ENCODE peak calls at places on chromosomes 6 and 20, in six cellular contexts. One of them, this sample, is unnamed.

GRCh38 chr20:51128198-51128597 is 105.3 kb upstream of the KCNG1 start:
- DNase-seq in ascending aorta: no peak
- DNase-seq in RWPE2: no peak
- DNase-seq in uterus: no peak
- DNase-seq in transverse colon: no peak
- DNase-seq in heart right ventricle: no peak
- DNase-seq in this sample: no peak

GRCh38 chr20:13800728-13801134 is 15.9 kb downstream of the NDUFAF5 start:
- DNase-seq in RWPE2: peak; percentile 91
- DNase-seq in transverse colon: peak; percentile 66
- DNase-seq in heart right ventricle: peak; percentile 90
- DNase-seq in uterus: peak; percentile 83
- DNase-seq in ascending aorta: no peak
- DNase-seq in this sample: peak; percentile 91

GRCh38 chr6:110017946-110018345 is 39.8 kb downstream of the GPR6 start:
- DNase-seq in ascending aorta: no peak
- DNase-seq in heart right ventricle: no peak
- DNase-seq in uterus: no peak
- DNase-seq in transverse colon: no peak
- DNase-seq in RWPE2: no peak
- DNase-seq in this sample: no peak

GRCh38 chr20:20547221-20547875 is 165.1 kb downstream of the RALGAPA2 start:
- DNase-seq in RWPE2: no peak
- DNase-seq in ascending aorta: no peak
- DNase-seq in transverse colon: no peak
- DNase-seq in heart right ventricle: no peak
- DNase-seq in uterus: no peak
- DNase-seq in this sample: no peak

GRCh38 chr20:50848341-50848808 is 53.5 kb downstream of the BCAS4 start:
- DNase-seq in RWPE2: peak; percentile 93
- DNase-seq in transverse colon: peak; percentile 19
- DNase-seq in ascending aorta: no peak
- DNase-seq in heart right ventricle: no peak
- DNase-seq in uterus: peak; percentile 32
- DNase-seq in this sample: no peak

GRCh38 chr20:4135385-4136077 is 120.2 kb upstream of the RNF24 start:
- DNase-seq in heart right ventricle: no peak
- DNase-seq in uterus: peak; percentile 43
- DNase-seq in transverse colon: peak; percentile 30
- DNase-seq in RWPE2: peak; percentile 92
- DNase-seq in ascending aorta: no peak
- DNase-seq in this sample: no peak

GRCh38 chr6:117205876-117206275 is 59.5 kb upstream of the VGLL2 start:
- DNase-seq in heart right ventricle: no peak
- DNase-seq in ascending aorta: no peak
- DNase-seq in RWPE2: no peak
- DNase-seq in uterus: no peak
- DNase-seq in transverse colon: no peak
- DNase-seq in this sample: no peak

GRCh38 chr6:31850765-31851484 is 11.7 kb downstream of the NEU1 start:
- DNase-seq in heart right ventricle: no peak
- DNase-seq in transverse colon: no peak
- DNase-seq in ascending aorta: no peak
- DNase-seq in uterus: no peak
- DNase-seq in RWPE2: no peak
- DNase-seq in this sample: no peak

GRCh38 chr6:77019081-77019480 is 444.2 kb downstream of the HTR1B start:
- DNase-seq in uterus: no peak
- DNase-seq in RWPE2: no peak
- DNase-seq in transverse colon: no peak
- DNase-seq in heart right ventricle: no peak
- DNase-seq in ascending aorta: no peak
- DNase-seq in this sample: no peak

GRCh38 chr6:129929433-129929832 is 68.3 kb upstream of the TMEM244 start:
- DNase-seq in RWPE2: no peak
- DNase-seq in ascending aorta: no peak
- DNase-seq in heart right ventricle: no peak
- DNase-seq in transverse colon: no peak
- DNase-seq in uterus: no peak
- DNase-seq in this sample: no peak

GRCh38 chr20:36462440-36463211 is 78.7 kb upstream of the MYL9 start:
- DNase-seq in transverse colon: peak; percentile 43
- DNase-seq in heart right ventricle: peak; percentile 68
- DNase-seq in ascending aorta: peak; percentile 67
- DNase-seq in RWPE2: peak; percentile 88
- DNase-seq in uterus: peak; percentile 76
- DNase-seq in this sample: peak; percentile 90

GRCh38 chr20:37879003-37879599 is 23.8 kb upstream of the VSTM2L start:
- DNase-seq in heart right ventricle: no peak
- DNase-seq in RWPE2: no peak
- DNase-seq in uterus: no peak
- DNase-seq in ascending aorta: no peak
- DNase-seq in transverse colon: no peak
- DNase-seq in this sample: no peak

GRCh38 chr20:37356961-37357371 is 11.0 kb downstream of the SRC start:
- DNase-seq in heart right ventricle: no peak
- DNase-seq in ascending aorta: no peak
- DNase-seq in transverse colon: no peak
- DNase-seq in uterus: no peak
- DNase-seq in RWPE2: peak; percentile 82
- DNase-seq in this sample: no peak

GRCh38 chr6:154392561-154392960 is 36.0 kb upstream of the IPCEF1 start:
- DNase-seq in uterus: no peak
- DNase-seq in heart right ventricle: no peak
- DNase-seq in RWPE2: no peak
- DNase-seq in transverse colon: no peak
- DNase-seq in ascending aorta: no peak
- DNase-seq in this sample: no peak

GRCh38 chr20:56592211-56592610 is 36.9 kb upstream of the TFAP2C start:
- DNase-seq in heart right ventricle: no peak
- DNase-seq in ascending aorta: no peak
- DNase-seq in RWPE2: no peak
- DNase-seq in transverse colon: no peak
- DNase-seq in uterus: no peak
- DNase-seq in this sample: no peak
- H3K4me1 ChIP-seq in heart right ventricle: no peaks in the 10 kb centered on the region
- H3K4me1 ChIP-seq in ascending aorta: no peaks in the 10 kb centered on the region
- H3K4me1 ChIP-seq in RWPE2: peaks cover 4% of the 10 kb centered on the region
- H3K4me1 ChIP-seq in transverse colon: no peaks in the 10 kb centered on the region
- H3K4me1 ChIP-seq in uterus: no peaks in the 10 kb centered on the region
- H3K4me1 ChIP-seq in this sample: no peaks in the 10 kb centered on the region

GRCh38 chr20:22559711-22560305 is 24.6 kb downstream of the FOXA2 start:
- DNase-seq in heart right ventricle: no peak
- DNase-seq in transverse colon: no peak
- DNase-seq in ascending aorta: no peak
- DNase-seq in RWPE2: no peak
- DNase-seq in uterus: no peak
- DNase-seq in this sample: no peak
- H3K4me1 ChIP-seq in heart right ventricle: no peaks in the 10 kb centered on the region
- H3K4me1 ChIP-seq in transverse colon: no peaks in the 10 kb centered on the region
- H3K4me1 ChIP-seq in ascending aorta: no peaks in the 10 kb centered on the region
- H3K4me1 ChIP-seq in RWPE2: no peaks in the 10 kb centered on the region
- H3K4me1 ChIP-seq in uterus: no peaks in the 10 kb centered on the region
- H3K4me1 ChIP-seq in this sample: no peaks in the 10 kb centered on the region

GRCh38 chr6:35605600-35605999 is 83.1 kb downstream of the FKBP5 start:
- DNase-seq in heart right ventricle: no peak
- DNase-seq in uterus: no peak
- DNase-seq in RWPE2: no peak
- DNase-seq in transverse colon: no peak
- DNase-seq in ascending aorta: no peak
- DNase-seq in this sample: no peak
- H3K4me1 ChIP-seq in heart right ventricle: peaks cover 27% of the 10 kb centered on the region
- H3K4me1 ChIP-seq in uterus: peaks cover 10% of the 10 kb centered on the region
- H3K4me1 ChIP-seq in RWPE2: peaks cover 46% of the 10 kb centered on the region
- H3K4me1 ChIP-seq in transverse colon: peaks cover 35% of the 10 kb centered on the region
- H3K4me1 ChIP-seq in ascending aorta: peaks cover 15% of the 10 kb centered on the region
- H3K4me1 ChIP-seq in this sample: peaks cover 62% of the 10 kb centered on the region

GRCh38 chr20:53735536-53736050 is 142.0 kb upstream of the ZNF217 start:
- DNase-seq in heart right ventricle: no peak
- DNase-seq in transverse colon: no peak
- DNase-seq in ascending aorta: no peak
- DNase-seq in uterus: no peak
- DNase-seq in RWPE2: peak; percentile 95
- DNase-seq in this sample: no peak
- H3K4me1 ChIP-seq in heart right ventricle: peaks cover 31% of the 10 kb centered on the region
- H3K4me1 ChIP-seq in transverse colon: peaks cover 22% of the 10 kb centered on the region
- H3K4me1 ChIP-seq in ascending aorta: no peaks in the 10 kb centered on the region
- H3K4me1 ChIP-seq in uterus: no peaks in the 10 kb centered on the region
- H3K4me1 ChIP-seq in RWPE2: peaks cover 57% of the 10 kb centered on the region
- H3K4me1 ChIP-seq in this sample: peaks cover 28% of the 10 kb centered on the region

GRCh38 chr6:2767327-2767985 is 2.3 kb downstream of the WRNIP1 start:
- DNase-seq in uterus: no peak
- DNase-seq in transverse colon: no peak
- DNase-seq in RWPE2: no peak
- DNase-seq in heart right ventricle: no peak
- DNase-seq in ascending aorta: no peak
- DNase-seq in this sample: no peak
- H3K4me1 ChIP-seq in uterus: peaks cover 4% of the 10 kb centered on the region
- H3K4me1 ChIP-seq in transverse colon: peaks cover 28% of the 10 kb centered on the region
- H3K4me1 ChIP-seq in RWPE2: peaks cover 13% of the 10 kb centered on the region
- H3K4me1 ChIP-seq in heart right ventricle: peaks cover 58% of the 10 kb centered on the region
- H3K4me1 ChIP-seq in ascending aorta: peaks cover 6% of the 10 kb centered on the region
- H3K4me1 ChIP-seq in this sample: peaks cover 57% of the 10 kb centered on the region

GRCh38 chr20:10921491-10922010 is 247.8 kb upstream of the JAG1 start:
- DNase-seq in ascending aorta: no peak
- DNase-seq in heart right ventricle: no peak
- DNase-seq in transverse colon: no peak
- DNase-seq in RWPE2: no peak
- DNase-seq in uterus: no peak
- DNase-seq in this sample: no peak

GRCh38 chr20:10924628-10925266 is 250.9 kb upstream of the JAG1 start:
- DNase-seq in transverse colon: no peak
- DNase-seq in heart right ventricle: no peak
- DNase-seq in uterus: peak; percentile 34
- DNase-seq in ascending aorta: no peak
- DNase-seq in RWPE2: no peak
- DNase-seq in this sample: no peak

GRCh38 chr20:10922521-10922920 is 248.7 kb upstream of the JAG1 start:
- DNase-seq in ascending aorta: no peak
- DNase-seq in transverse colon: no peak
- DNase-seq in uterus: no peak
- DNase-seq in RWPE2: no peak
- DNase-seq in heart right ventricle: no peak
- DNase-seq in this sample: no peak

GRCh38 chr20:10920396-10920795 is 246.6 kb upstream of the JAG1 start:
- DNase-seq in RWPE2: no peak
- DNase-seq in heart right ventricle: no peak
- DNase-seq in transverse colon: no peak
- DNase-seq in uterus: no peak
- DNase-seq in ascending aorta: no peak
- DNase-seq in this sample: no peak

GRCh38 chr20:10922941-10923340 is 249.1 kb upstream of the JAG1 start:
- DNase-seq in ascending aorta: no peak
- DNase-seq in heart right ventricle: no peak
- DNase-seq in uterus: no peak
- DNase-seq in RWPE2: peak; percentile 73
- DNase-seq in transverse colon: no peak
- DNase-seq in this sample: no peak
- H3K4me1 ChIP-seq in ascending aorta: no peaks in the 10 kb centered on the region
- H3K4me1 ChIP-seq in heart right ventricle: no peaks in the 10 kb centered on the region
- H3K4me1 ChIP-seq in uterus: no peaks in the 10 kb centered on the region
- H3K4me1 ChIP-seq in RWPE2: peaks cover 65% of the 10 kb centered on the region
- H3K4me1 ChIP-seq in transverse colon: no peaks in the 10 kb centered on the region
- H3K4me1 ChIP-seq in this sample: no peaks in the 10 kb centered on the region

GRCh38 chr6:52305385-52305784 is 20.8 kb upstream of the MCM3 start:
- DNase-seq in uterus: no peak
- DNase-seq in transverse colon: no peak
- DNase-seq in heart right ventricle: no peak
- DNase-seq in RWPE2: no peak
- DNase-seq in ascending aorta: no peak
- DNase-seq in this sample: no peak
- H3K4me1 ChIP-seq in uterus: no peaks in the 10 kb centered on the region
- H3K4me1 ChIP-seq in transverse colon: peaks cover 29% of the 10 kb centered on the region
- H3K4me1 ChIP-seq in heart right ventricle: peaks cover 5% of the 10 kb centered on the region
- H3K4me1 ChIP-seq in RWPE2: no peaks in the 10 kb centered on the region
- H3K4me1 ChIP-seq in ascending aorta: no peaks in the 10 kb centered on the region
- H3K4me1 ChIP-seq in this sample: peaks cover 5% of the 10 kb centered on the region

DNA sequence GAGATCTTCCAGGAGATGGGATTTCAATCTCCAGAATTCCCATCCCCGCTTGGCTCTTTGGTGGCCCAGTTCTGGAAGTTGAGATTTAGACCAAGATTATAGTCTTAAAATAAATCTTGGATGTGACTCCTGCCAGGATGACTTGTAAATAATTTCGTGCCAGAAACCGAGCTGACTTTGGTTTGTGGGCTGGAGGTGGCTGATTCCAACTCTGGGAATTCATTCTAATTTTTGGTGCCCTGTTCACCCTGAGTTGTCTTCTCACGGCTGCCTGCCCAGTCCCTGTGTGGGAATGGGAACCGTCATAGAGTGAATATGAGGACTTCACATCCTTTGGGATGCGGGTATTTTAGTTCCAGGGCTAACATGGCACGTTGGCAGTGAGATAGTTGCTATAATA is 64.8 kb downstream of the JARID2 start:
- DNase-seq in uterus: no peak
- DNase-seq in heart right ventricle: no peak
- DNase-seq in transverse colon: no peak
- DNase-seq in ascending aorta: no peak
- DNase-seq in RWPE2: no peak
- DNase-seq in this sample: no peak
- H3K4me1 ChIP-seq in uterus: no peaks in the 10 kb centered on the region
- H3K4me1 ChIP-seq in heart right ventricle: peaks cover 55% of the 10 kb centered on the region
- H3K4me1 ChIP-seq in transverse colon: peaks cover 27% of the 10 kb centered on the region
- H3K4me1 ChIP-seq in ascending aorta: peaks cover 3% of the 10 kb centered on the region
- H3K4me1 ChIP-seq in RWPE2: peaks cover 4% of the 10 kb centered on the region
- H3K4me1 ChIP-seq in this sample: peaks cover 69% of the 10 kb centered on the region

GRCh38 chr6:144338474-144338873 is 53.3 kb downstream of the UTRN start:
- DNase-seq in ascending aorta: no peak
- DNase-seq in uterus: no peak
- DNase-seq in RWPE2: no peak
- DNase-seq in transverse colon: no peak
- DNase-seq in heart right ventricle: no peak
- DNase-seq in this sample: no peak
- H3K4me1 ChIP-seq in ascending aorta: peaks cover 6% of the 10 kb centered on the region
- H3K4me1 ChIP-seq in uterus: peaks cover 11% of the 10 kb centered on the region
- H3K4me1 ChIP-seq in RWPE2: peaks cover 35% of the 10 kb centered on the region
- H3K4me1 ChIP-seq in transverse colon: peaks cover 51% of the 10 kb centered on the region
- H3K4me1 ChIP-seq in heart right ventricle: peaks cover 69% of the 10 kb centered on the region
- H3K4me1 ChIP-seq in this sample: peaks cover 70% of the 10 kb centered on the region

DNA sequence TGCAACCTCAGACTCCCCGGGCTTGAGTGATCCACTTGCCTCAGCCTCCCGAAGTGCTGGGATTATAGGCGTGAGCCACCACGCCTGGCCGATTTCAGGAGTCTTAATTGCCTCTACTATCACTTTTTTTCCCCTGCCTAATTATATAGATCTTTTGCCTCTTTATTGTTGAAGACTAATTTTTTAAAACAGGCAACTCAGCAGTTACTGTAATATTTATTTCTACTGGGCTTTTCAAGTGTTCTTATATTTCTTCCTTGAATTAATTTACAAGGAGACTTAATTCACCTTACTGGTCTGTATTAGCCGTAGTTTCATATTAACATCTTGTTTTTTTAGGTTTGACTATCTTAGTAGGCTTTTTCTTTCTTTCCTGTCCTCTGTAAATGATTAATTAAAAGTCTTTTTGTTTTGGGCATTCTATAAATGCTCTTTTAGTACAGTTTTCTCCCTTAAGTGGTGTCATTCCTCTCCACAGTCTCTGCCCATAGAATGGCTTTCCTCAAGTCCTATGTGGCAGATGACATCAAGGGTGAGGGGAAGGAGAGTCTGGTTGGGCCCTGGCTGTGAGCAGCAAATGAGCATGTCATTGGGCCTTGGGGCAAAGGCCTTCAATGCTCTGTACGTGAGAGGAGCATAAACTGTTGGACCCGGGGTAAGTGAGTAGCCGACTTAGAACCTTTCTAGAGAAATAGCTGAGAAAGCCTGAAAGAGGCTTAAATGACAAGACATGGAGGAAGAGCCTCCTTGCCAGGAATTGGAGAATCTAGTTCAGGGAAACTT is 36.0 kb downstream of the ANKS1A start:
- DNase-seq in RWPE2: no peak
- DNase-seq in uterus: no peak
- DNase-seq in transverse colon: no peak
- DNase-seq in ascending aorta: no peak
- DNase-seq in heart right ventricle: no peak
- DNase-seq in this sample: no peak
- H3K4me1 ChIP-seq in RWPE2: peaks cover 7% of the 10 kb centered on the region
- H3K4me1 ChIP-seq in uterus: no peaks in the 10 kb centered on the region
- H3K4me1 ChIP-seq in transverse colon: no peaks in the 10 kb centered on the region
- H3K4me1 ChIP-seq in ascending aorta: no peaks in the 10 kb centered on the region
- H3K4me1 ChIP-seq in heart right ventricle: peaks cover 6% of the 10 kb centered on the region
- H3K4me1 ChIP-seq in this sample: peaks cover 11% of the 10 kb centered on the region